ENCODE peak calls at places on chromosomes 1 and 21, in ten cellular contexts. T is mucosa of descending colon; S is thoracic aorta; E is CD4-positive, CD25-positive, alpha-beta regulatory T cell; G is GM12865; J is Caco-2; Y is A549; W is CD8-positive, alpha-beta memory T cell; H is AG04449; Q is ovary. K is an unnamed sample.

GRCh38 chr1:200714504-200715187 is 24.0 kb upstream of the CAMSAP2 start:
- DNase-seq in T (no peak), S (no peak), E (no peak), G (no peak), J (no peak), Y (no peak), W (no peak), H (no peak), Q (no peak), K (no peak)

GRCh38 chr1:54610048-54610447 is 13.3 kb downstream of the FAM151A start:
- DNase-seq in T (no peak), S (no peak), E (no peak), G (no peak), J (no peak), Y (no peak), W (no peak), H (no peak), Q (peak), K (no peak)

GRCh38 chr1:165853528-165854075 is 26.2 kb downstream of the UCK2 start:
- DNase-seq in T (no peak), S (no peak), E (no peak), G (no peak), J (no peak), Y (no peak), W (no peak), H (no peak), Q (no peak), K (no peak)

GRCh38 chr1:45306319-45306718 is 20.4 kb upstream of the HPDL start:
- DNase-seq in T (no peak), S (no peak), E (no peak), G (peak), J (no peak), Y (no peak), W (no peak), H (no peak), Q (no peak), K (no peak)

GRCh38 chr1:83516369-83516768 is 482.6 kb downstream of the TTLL7 start:
- DNase-seq in T (no peak), S (no peak), E (no peak), G (no peak), J (no peak), Y (no peak), W (no peak), H (no peak), Q (no peak), K (no peak)

GRCh38 chr1:109874445-109874844 is 36.2 kb upstream of the CSF1 start:
- DNase-seq in T (no peak), S (no peak), E (no peak), G (no peak), J (no peak), Y (no peak), W (no peak), H (no peak), Q (no peak), K (no peak)

GRCh38 chr1:28668956-28669719 is 554 bp downstream of the GMEB1 start:
- DNase-seq in T (peak), S (no peak), E (peak), G (peak), J (peak), Y (peak), W (peak), H (no peak), Q (peak), K (peak)

GRCh38 chr1:190679032-190679431 is 201.4 kb upstream of the BRINP3 start:
- DNase-seq in T (no peak), S (no peak), E (no peak), G (no peak), J (no peak), Y (peak), W (no peak), H (no peak), Q (no peak), K (no peak)

GRCh38 chr1:219372916-219373615 is 199.4 kb downstream of the LYPLAL1 start:
- DNase-seq in T (no peak), S (no peak), E (no peak), G (no peak), J (no peak), Y (no peak), W (no peak), H (no peak), Q (no peak), K (no peak)

GRCh38 chr1:115547661-115548060 is 94.1 kb upstream of the VANGL1 start:
- DNase-seq in T (no peak), S (no peak), E (no peak), G (no peak), J (no peak), Y (no peak), W (no peak), H (no peak), Q (no peak), K (no peak)

GRCh38 chr21:34519694-34520093 is 7.7 kb upstream of the KCNE1 start:
- DNase-seq in T (no peak), S (no peak), E (no peak), G (no peak), J (no peak), Y (no peak), W (no peak), H (no peak), Q (no peak), K (no peak)

GRCh38 chr1:34500451-34500850 is 254.4 kb upstream of the GJB5 start:
- DNase-seq in T (no peak), S (no peak), E (no peak), G (peak), J (peak), Y (no peak), W (no peak), H (no peak), Q (peak), K (no peak)

GRCh38 chr1:153612111-153612754 is 704 bp downstream of the S100A16 start:
- DNase-seq in T (no peak), S (no peak), E (no peak), G (no peak), J (no peak), Y (no peak), W (no peak), H (no peak), Q (peak), K (no peak)

GRCh38 chr1:153612755-153613331 is at the start of gene S100A16:
- DNase-seq in T (peak), S (peak), E (no peak), G (no peak), J (peak), Y (peak), W (no peak), H (no peak), Q (peak), K (peak)

GRCh38 chr1:153614906-153615305 is 1.2 kb downstream of the S100A14 start:
- DNase-seq in T (no peak), S (no peak), E (no peak), G (no peak), J (no peak), Y (no peak), W (no peak), H (no peak), Q (no peak), K (no peak)

GRCh38 chr1:153614189-153614900 is 1.4 kb upstream of the S100A16 start:
- DNase-seq in T (no peak), S (no peak), E (no peak), G (no peak), J (no peak), Y (no peak), W (no peak), H (no peak), Q (no peak), K (no peak)

DNA sequence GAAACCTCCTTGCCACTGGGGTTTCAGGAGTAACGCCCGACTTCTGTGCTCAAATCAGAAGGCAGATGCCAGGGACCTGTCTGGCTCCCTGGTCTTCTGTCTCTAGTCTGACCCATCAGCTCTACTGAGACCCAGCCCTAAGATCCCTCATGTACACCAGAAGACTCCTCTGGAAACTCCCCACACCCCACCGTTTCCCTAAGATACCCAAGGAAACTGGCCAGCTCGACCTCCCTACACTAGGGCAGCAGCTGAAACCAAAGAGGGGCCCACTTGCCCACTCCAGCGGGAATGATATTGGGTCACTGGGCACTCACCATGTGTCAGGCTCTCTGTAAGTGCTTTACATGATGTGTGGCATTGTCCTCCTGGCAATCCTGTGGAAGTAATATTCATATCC is 469 bp upstream of the S100A16 start:
- DNase-seq in T (no peak), S (no peak), E (no peak), G (no peak), J (no peak), Y (no peak), W (no peak), H (no peak), Q (no peak), K (no peak)
- H3K4me3 ChIP-seq in T (no peak), S (peak), E (no peak), G (no peak), J (peak), Y (peak), W (no peak), H (peak), Q (no peak), K (no peak)

DNA sequence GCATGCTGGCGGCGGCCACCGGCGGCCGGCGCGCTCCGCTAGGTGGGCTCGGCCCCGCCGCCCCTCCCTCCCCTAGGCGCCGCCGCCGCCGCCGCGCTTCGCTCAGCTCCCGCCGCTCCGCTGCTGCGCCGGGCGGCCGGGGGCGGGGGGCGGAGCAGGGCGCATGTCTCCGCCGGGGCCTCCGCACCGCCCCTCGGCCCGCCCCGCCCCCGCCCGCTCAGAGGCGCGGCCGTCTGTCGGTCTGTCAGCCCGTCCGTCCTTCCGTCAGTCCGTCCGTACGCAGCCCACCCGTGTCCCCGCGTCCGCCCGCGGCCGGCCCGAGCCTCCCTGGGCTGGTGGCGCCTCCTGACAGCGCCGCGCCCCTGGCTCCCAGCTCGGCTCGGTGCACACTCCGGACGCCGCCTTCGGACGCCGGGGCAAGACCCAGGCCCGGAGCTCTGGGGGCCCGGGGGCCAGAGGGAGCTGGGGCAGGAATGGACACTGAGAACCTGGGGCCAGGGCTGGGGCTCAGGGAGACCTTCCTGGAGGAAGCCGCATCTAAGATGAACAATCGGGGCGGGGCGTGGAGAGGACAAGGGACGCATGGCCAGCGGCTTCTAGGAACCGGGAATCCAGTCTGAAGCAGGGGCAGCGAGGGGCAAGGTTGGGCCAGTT is at the start of gene GPR153:
- DNase-seq in T (no peak), S (no peak), E (no peak), G (peak), J (peak), Y (no peak), W (peak), H (no peak), Q (peak), K (no peak)
- H3K4me3 ChIP-seq in T (peak), S (peak), E (no peak), G (peak), J (peak), Y (peak), W (peak), H (peak), Q (peak), K (peak)

DNA sequence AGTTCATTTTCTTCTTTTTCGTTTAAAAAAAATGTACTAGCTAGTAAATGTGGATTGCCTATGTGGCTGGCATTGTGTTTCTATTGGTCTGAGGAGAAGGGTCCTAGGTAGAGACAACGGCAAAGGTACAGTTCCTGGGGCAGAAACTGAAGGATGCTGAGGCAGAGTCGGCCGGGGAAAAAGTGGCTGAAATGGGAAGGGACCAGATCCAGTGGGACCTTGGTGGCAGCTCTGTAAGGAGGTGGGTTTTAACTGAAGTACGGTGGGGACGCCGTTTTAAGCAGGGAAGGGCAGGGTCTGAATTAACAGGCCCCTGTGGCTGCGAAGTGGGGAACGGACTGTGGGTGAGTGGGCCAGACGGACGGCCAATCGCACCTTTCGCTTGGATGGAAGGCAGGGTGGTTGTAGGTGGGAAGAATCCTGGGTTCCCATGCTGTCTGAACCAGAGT is 420 bp upstream of the VPS13D start:
- DNase-seq in T (no peak), S (no peak), E (no peak), G (no peak), J (no peak), Y (no peak), W (no peak), H (no peak), Q (no peak), K (no peak)
- H3K4me3 ChIP-seq in T (no peak), S (peak), E (no peak), G (no peak), J (peak), Y (peak), W (no peak), H (no peak), Q (peak), K (peak)

GRCh38 chr21:46098303-46099141 is 610 bp downstream of the COL6A2 start:
- DNase-seq in T (peak), S (peak), E (no peak), G (no peak), J (no peak), Y (no peak), W (peak), H (no peak), Q (peak), K (peak)
- H3K4me3 ChIP-seq in T (peak), S (peak), E (no peak), G (no peak), J (peak), Y (peak), W (no peak), H (peak), Q (peak), K (peak)

DNA sequence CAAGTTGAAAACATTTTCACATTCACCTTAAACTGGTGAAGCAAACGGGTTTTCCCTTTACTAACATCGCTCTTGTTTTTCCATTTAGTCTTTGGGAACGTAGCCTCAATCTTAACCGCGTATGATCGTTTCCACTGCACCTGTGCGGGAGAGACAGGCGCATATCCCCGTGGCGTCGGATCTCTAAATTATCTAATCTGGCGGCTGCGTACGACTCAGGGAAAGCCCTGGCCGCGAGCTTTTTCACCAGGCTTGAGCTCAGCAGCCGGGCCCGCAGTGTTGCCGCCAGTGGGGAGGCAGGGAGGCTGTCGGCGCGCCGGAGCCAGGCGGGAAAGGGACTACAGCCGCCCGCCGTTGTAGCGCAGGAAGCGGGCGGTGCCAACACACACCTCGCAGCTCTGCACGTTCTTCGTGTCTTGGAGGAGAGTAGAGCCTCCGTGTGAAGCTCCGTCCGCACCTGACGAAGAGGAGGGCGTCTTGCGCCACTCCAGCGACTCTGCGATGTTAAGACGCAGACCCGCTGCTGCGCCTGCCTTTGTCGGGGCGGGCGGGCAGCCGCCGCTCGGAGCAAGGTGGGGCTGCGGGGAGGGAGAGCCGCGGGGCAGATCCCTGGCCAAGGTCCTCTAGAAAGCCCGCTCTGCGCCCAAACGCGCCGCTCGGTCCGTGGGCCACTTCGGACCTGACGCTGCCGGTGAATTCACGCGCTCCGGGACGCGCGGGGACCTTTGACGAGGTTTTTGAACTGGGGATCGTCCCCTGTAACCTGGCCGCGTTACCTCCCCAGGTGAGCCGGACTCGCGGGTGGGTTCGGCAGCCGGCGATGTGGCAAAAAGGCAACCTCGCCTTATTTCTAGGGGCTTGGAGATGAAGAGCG is 18.5 kb upstream of the TBX15 start:
- DNase-seq in T (no peak), S (no peak), E (no peak), G (no peak), J (no peak), Y (no peak), W (no peak), H (no peak), Q (no peak), K (no peak)
- H3K4me3 ChIP-seq in T (no peak), S (peak), E (no peak), G (no peak), J (no peak), Y (peak), W (no peak), H (no peak), Q (no peak), K (no peak)

DNA sequence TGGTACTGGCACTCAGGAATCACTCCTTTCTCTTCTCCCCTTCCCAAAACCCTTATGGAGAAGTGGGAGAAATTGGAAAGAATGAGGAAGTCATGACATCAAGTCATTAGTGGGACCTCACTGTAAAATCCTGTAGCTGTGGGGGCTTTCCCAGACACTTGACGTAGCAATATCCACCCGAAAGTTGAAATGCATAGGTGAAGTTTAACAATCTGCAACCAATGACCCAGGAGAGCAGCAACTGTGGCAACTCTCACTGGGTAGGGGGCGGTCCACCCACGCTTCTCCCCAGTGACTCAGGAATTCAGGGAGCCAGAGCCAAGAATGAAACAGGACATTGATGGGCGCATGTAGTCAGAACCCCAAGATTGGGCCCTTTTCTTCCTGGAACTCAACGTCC is 27.0 kb downstream of the ABCA4 start:
- DNase-seq in T (no peak), S (no peak), E (no peak), G (no peak), J (no peak), Y (no peak), W (no peak), H (no peak), Q (no peak), K (no peak)
- H3K4me3 ChIP-seq in T (no peak), S (peak), E (no peak), G (no peak), J (no peak), Y (no peak), W (no peak), H (no peak), Q (no peak), K (no peak)

DNA sequence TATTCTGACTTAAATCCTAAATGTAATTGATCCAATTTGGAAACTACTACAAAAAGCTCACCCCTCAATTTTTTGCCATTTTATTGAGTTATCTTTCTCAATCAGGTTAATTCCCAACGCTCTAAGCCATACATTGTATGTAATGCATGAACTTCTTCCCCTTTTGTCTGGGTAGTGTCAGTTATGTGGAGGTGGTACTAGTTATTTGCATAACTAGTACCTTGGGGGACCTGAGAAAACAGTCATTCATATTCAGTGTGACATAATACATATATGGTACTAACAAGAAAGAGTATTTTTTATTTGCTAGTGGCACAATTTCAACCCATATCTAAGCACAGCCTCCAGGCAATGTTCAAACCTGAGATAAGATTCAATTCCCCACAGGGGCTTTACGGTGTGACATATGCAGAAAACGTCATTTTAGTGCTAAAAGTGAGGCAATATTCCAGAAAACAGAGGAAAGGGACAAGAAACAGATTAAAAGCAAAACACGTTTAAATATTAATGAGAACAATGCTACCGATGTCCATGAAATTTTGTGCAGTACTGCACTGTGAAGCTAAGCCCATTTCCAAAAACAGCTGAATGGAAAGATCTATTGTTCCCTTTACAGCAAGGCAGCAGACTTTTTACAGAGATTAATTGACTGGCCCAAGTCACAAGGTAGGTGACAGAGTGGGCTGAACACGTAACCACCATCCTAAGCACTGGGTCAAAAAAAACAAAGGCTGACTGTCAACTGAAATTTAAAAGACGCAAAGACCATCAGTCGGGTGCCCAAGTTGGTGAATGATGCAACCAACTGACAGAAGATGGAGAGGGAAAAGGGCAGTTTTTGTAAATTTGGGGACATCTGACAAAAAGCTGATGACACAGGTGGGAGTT is 1.4 kb downstream of the HLCS start:
- DNase-seq in T (no peak), S (no peak), E (no peak), G (no peak), J (no peak), Y (no peak), W (no peak), H (no peak), Q (no peak), K (no peak)
- H3K4me3 ChIP-seq in T (no peak), S (peak), E (peak), G (peak), J (peak), Y (peak), W (peak), H (peak), Q (no peak), K (no peak)

K was measured in left lung.